ENCODE peak calls at places on chromosomes 3 and 15, in seven cellular contexts. X, W, J, M, G, R and C are unnamed samples.

GRCh38 chr3:50220109-50220508 is 15.0 kb downstream of the SLC38A3 start:
- DNase-seq in J (no peak), R (no peak), W (no peak), G (no peak), X (no peak), M (no peak), C (no peak)

GRCh38 chr15:65323071-65323511 is 18.6 kb downstream of the RNU5B-1 start:
- DNase-seq in G (no peak), J (peak; percentile 75), W (peak; percentile 54), X (peak; percentile 76), M (peak; percentile 4), R (no peak), C (no peak)

GRCh38 chr3:52230889-52231499 is 5.5 kb upstream of the TLR9 start:
- DNase-seq in X (no peak), R (no peak), W (no peak), J (peak; percentile 30), M (no peak), G (no peak), C (no peak)

GRCh38 chr15:55277116-55277564 is 12.5 kb downstream of the RAB27A start:
- DNase-seq in J (no peak), W (peak; percentile 63), X (no peak), R (no peak), M (no peak), G (no peak), C (no peak)

GRCh38 chr3:38270606-38271005 is 5.0 kb downstream of the SLC22A13 start:
- DNase-seq in W (peak; percentile 13), G (no peak), R (no peak), J (no peak), X (no peak), M (no peak), C (no peak)

GRCh38 chr15:63992300-63992699 is 54.0 kb downstream of the DAPK2 start:
- DNase-seq in W (no peak), X (no peak), M (no peak), R (no peak), G (no peak), J (no peak), C (no peak)

GRCh38 chr15:25936004-25936403 is 72.9 kb upstream of the ATP10A start:
- DNase-seq in W (no peak), G (no peak), M (no peak), X (no peak), J (no peak), R (no peak), C (no peak)

GRCh38 chr3:184549793-184550585 is 11.6 kb upstream of the EPHB3 start:
- DNase-seq in W (no peak), R (no peak), J (no peak), X (no peak), M (no peak), G (no peak), C (no peak)

GRCh38 chr3:149596136-149596770 is 61.6 kb downstream of the WWTR1 start:
- DNase-seq in J (no peak), M (no peak), R (no peak), W (peak; percentile 44), X (no peak), G (no peak), C (peak; percentile 38)

GRCh38 chr15:63122002-63122893 is 587 bp downstream of the LACTB start:
- DNase-seq in R (peak; percentile 82), X (peak; percentile 84), M (no peak), J (peak; percentile 78), W (peak; percentile 83), G (peak; percentile 97), C (peak; percentile 91)

GRCh38 chr3:101203411-101203810 is 117.0 kb downstream of the IMPG2 start:
- DNase-seq in J (no peak), G (no peak), W (peak; percentile 38), R (no peak), M (no peak), X (no peak), C (no peak)

GRCh38 chr3:17752851-17753250 is 10.4 kb upstream of the TBC1D5 start:
- DNase-seq in R (no peak), X (no peak), W (no peak), J (no peak), G (no peak), M (no peak), C (no peak)

GRCh38 chr15:47374222-47374621 is 343.1 kb upstream of the SEMA6D start:
- DNase-seq in J (no peak), R (no peak), X (no peak), G (peak; percentile 20), W (peak; percentile 59), M (no peak), C (peak; percentile 7)

GRCh38 chr3:16072420-16073110 is 101.9 kb upstream of the GALNT15 start:
- DNase-seq in X (no peak), M (no peak), J (no peak), W (no peak), R (no peak), G (no peak), C (no peak)

DNA sequence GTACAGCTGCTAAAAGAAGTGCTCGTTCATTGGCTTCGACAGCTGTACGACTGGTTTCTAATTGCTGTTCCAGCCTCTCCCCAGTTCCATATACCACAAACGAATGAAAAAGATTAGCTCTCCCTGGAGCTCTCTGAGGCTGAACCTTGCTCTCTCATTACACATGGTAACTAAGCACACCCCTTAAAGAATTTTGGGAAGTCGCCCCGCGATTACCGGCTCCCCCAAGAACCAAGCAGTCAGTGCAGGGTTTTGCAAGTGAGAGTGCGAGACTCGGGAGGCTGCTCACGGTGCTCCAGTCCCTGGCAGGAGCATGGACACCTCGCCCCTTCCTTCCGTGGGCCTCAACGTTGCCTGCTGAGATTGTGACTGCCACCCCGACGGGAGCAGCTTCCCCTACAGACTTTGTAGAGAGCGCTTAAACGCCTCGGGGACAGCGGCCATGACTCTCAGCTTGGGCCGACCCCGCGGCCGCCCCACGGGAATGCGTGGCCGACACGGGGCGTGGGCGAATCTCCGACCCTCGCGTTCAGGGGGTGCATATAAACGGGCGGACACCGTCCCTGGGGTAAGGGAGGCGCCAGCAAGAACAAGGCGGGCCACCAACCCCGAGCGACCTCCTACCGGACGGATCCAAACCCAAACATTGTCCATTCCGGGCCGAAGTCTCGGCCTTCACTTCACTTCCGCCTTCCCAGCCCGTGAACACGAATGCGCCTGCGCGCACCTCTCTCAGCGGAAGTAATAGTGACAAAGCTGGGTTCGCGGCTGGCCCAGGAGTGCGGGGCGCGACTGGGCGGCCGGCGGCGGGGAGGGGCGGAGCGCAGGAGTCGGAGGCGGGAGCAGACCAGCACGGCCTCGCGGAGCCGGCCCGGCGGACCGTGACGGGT is at the start of gene ATP2C1:
- DNase-seq in J (peak; percentile 96), X (peak; percentile 94), M (peak; percentile 77), R (peak; percentile 90), W (peak; percentile 96), G (peak; percentile 95), C (peak; percentile 92)
- TF ChIP-seq CTCF in J (no peak), X (no peak), M (no peak), R (peak; percentile 17), W (no peak), G (peak; percentile 2), C (peak; percentile 66)

GRCh38 chr3:48929358-48930035 is 10.9 kb downstream of the ARIH2 start:
- DNase-seq in G (no peak), J (no peak), W (peak; percentile 71), M (no peak), R (no peak), X (no peak), C (no peak)
- TF ChIP-seq CTCF in G (no peak), J (no peak), W (peak; percentile 14), M (no peak), R (no peak), X (no peak), C (no peak)

DNA sequence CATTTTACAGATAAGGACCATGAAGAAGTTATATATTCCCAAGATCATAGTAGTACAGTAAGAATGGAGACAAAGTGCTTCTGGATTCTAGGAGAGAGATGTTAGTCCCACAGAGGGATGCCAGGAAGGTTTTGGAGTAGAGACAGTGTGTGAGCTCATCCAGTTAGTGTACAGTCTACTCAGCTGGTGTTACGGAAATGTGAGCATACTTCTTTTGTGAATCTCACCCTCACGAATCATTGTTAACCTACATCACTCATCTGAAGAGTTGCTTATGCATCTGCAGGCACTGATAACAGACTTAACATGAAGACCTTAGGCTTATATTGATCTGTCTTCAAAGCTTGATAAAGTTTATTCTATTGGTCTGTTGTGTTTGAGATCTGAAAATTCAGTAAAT is 106.6 kb upstream of the PTPRG start:
- DNase-seq in G (no peak), R (no peak), M (no peak), X (no peak), J (no peak), W (no peak), C (no peak)
- TF ChIP-seq CTCF in G (no peak), R (no peak), M (no peak), X (no peak), J (no peak), W (no peak), C (no peak)

GRCh38 chr3:53677406-53677805 is 168.8 kb downstream of the CHDH start:
- DNase-seq in W (no peak), R (no peak), G (no peak), J (no peak), X (peak; percentile 19), M (no peak), C (no peak)
- TF ChIP-seq CTCF in W (no peak), R (peak; percentile 50), G (no peak), J (no peak), X (peak; percentile 32), M (peak; percentile 16), C (no peak)